ENCODE peak calls at places on chromosomes 12 and 14, in five cellular contexts. R, G, F, O and M are unnamed samples.

GRCh38 chr14:63616015-63616414 is 25.7 kb downstream of the WDR89 start:
- DNase-seq in G (no peak), O (no peak), R (no peak), F (no peak), M (no peak)

GRCh38 chr14:94536836-94537235 is 24.4 kb upstream of the SERPINA4 start:
- DNase-seq in F (no peak), O (no peak), G (no peak), R (peak), M (no peak)

GRCh38 chr12:47819902-47820630 is at the start of gene HDAC7:
- DNase-seq in G (peak), O (no peak), R (peak), F (peak), M (peak)

GRCh38 chr14:29242755-29243340 is 476.3 kb downstream of the FOXG1 start:
- DNase-seq in O (peak), F (no peak), G (no peak), R (no peak), M (no peak)

GRCh38 chr12:121533391-121534090 is 47.3 kb downstream of the KDM2B start:
- DNase-seq in R (no peak), O (no peak), F (no peak), G (no peak), M (no peak)

GRCh38 chr14:95204705-95205104 is 47.4 kb upstream of the DICER1 start:
- DNase-seq in R (no peak), F (no peak), G (no peak), O (no peak), M (no peak)

GRCh38 chr12:85642810-85643209 is 193.4 kb downstream of the RASSF9 start:
- DNase-seq in O (no peak), G (no peak), F (no peak), R (peak), M (no peak)

GRCh38 chr14:75430526-75430925 is 2.7 kb downstream of the JDP2 start:
- DNase-seq in G (no peak), F (no peak), O (no peak), R (no peak), M (no peak)

GRCh38 chr12:30178948-30179347 is 395.2 kb upstream of the TMTC1 start:
- DNase-seq in F (no peak), O (peak), G (no peak), R (no peak), M (no peak)

GRCh38 chr14:35361141-35361480 is 43.4 kb downstream of the NFKBIA start:
- DNase-seq in R (no peak), O (no peak), F (no peak), G (no peak), M (no peak)

GRCh38 chr12:74836567-74836966 is 298.9 kb downstream of the ATXN7L3B start:
- DNase-seq in R (no peak), F (no peak), G (no peak), O (no peak), M (no peak)

GRCh38 chr12:62138527-62138926 is 121.7 kb upstream of the USP15 start:
- DNase-seq in O (no peak), G (no peak), R (no peak), F (no peak), M (no peak)

GRCh38 chr14:74945852-74946658 is 9.3 kb downstream of the PGF start:
- DNase-seq in O (no peak), R (peak), F (peak), G (peak), M (peak)

GRCh38 chr14:60311417-60311816 is 62.4 kb downstream of the PPM1A start:
- DNase-seq in R (no peak), O (no peak), F (no peak), G (no peak), M (no peak)

GRCh38 chr12:90574676-90575075 is 380.3 kb downstream of the CCER1 start:
- DNase-seq in O (no peak), F (no peak), R (no peak), G (no peak), M (no peak)

GRCh38 chr12:119088917-119089667 is 89.6 kb upstream of the HSPB8 start:
- DNase-seq in G (no peak), O (no peak), F (no peak), R (peak), M (no peak)

GRCh38 chr12:9740109-9740750 is 7.3 kb upstream of the CLECL1 start:
- DNase-seq in R (no peak), G (peak), F (no peak), O (no peak), M (peak)

DNA sequence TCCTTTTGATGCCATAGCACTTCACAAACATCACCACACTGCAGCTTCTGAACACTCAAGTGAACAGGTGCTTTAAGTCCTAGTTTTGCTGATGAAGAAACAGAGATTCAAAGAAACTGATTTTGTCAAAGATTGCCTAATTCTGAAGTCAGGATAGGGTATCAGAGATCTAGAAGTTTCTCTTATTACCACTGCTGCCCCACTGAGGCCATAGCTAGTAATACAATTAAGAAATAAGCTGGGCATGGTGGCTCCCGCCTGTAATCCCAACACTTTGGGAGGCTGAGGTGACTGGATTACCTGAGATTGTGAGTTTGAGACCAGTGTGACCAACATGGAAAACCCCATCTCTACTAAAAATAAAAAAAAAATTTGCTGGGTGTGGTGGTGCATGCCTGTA is 458.3 kb upstream of the SEL1L start:
- DNase-seq in F (no peak), O (no peak), G (peak), R (no peak), M (no peak)
- TF ChIP-seq CTCF in F (no peak), O (peak), G (peak), R (peak), M (peak)

DNA sequence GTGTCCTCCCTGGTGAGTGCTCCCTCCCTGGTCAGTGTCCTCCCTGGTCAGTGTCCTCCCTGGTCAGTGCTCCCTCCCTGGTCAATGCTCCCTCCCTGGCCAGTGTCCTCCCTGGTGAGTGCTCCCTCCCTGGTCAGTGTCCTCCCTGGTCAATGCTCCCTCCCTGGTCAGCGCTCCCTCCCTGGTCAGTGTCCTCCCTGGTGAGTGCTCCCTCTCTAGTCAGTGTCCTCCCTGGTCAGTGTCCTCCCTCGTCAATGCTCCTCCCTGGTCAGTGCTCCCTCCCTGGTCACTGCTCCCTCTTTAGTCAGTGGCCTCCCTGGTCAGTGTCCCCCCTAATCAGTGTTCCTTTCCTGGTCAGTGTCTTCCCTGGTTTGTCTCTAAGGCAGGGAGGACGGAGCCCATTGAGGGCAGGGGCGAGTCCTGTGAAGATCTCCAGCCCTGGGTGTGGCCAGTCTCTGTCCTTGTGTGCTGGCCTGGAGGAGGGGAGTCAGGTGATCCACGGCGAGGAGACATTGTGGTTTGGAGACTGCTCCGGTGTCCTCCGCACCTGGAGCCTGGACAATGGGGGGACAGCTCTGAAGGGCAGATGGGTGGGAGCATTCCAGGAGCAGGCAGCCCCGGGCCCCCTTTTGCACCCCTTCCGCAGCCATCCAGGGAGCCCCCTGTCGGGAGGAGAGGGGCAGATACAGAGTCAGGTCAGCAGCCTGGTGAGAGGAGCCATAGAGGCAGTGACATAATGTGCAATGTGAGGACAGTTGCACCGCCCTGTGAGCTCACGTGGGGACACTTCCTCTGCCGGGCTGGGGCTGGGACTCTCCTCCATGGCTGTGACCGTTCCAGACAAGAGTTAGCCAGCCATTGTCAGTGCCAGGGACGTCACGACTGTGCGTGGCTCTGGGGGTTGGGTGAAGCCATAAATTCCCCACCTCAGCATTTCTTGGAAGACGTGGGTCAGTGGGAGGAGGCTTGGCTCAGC is 93.4 kb downstream of the ADGRD1 start:
- DNase-seq in G (peak), O (no peak), F (peak), R (no peak), M (no peak)
- TF ChIP-seq CTCF in G (no peak), O (no peak), F (no peak), R (no peak), M (no peak)

DNA sequence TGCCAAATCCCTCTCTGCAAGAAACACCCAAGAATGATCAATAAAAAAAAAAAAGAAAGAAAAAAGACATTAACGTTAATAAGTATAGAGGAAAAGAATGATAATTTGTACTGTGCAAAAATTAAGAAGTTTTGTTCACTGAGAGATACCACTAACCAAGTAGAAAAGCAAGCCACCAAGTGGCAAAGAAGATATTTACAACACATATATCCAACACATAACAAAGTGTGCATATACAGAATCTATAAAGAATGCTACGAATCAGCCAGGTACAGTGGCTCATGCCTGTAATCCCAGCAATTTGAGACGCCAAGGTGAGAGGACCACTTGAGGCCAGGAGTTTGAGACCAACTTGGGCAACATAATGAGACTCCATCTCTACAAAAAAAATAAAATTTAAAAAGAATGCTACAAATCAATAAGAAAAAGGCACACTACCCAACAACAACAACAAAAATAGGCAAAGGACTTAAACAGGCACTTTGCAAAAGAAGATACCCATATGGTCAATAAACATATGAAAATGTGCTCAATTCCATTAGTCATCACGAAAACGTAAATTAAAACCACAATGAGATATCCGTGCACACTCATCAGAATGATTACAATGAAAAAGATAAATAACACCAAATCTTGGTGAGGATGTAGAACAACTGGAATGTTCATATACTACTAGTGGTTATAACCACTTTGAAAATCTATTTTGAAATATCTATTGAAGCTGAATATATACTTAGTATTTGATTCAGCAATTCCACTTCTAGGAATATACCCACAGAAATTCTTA is 19.8 kb downstream of the GALNT4 start:
- DNase-seq in R (no peak), G (no peak), F (no peak), O (no peak), M (no peak)
- TF ChIP-seq CTCF in R (peak), G (no peak), F (no peak), O (peak), M (no peak)

GRCh38 chr12:51269174-51270066 is 795 bp downstream of the SMAGP start:
- DNase-seq in F (peak), G (peak), O (no peak), R (peak), M (peak)
- TF ChIP-seq CTCF in F (peak), G (peak), O (peak), R (peak), M (peak)

GRCh38 chr12:23049180-23049579 is 424.2 kb downstream of the ETNK1 start:
- DNase-seq in G (no peak), R (no peak), F (no peak), O (no peak), M (peak)

GRCh38 chr12:23060161-23060560 is 435.2 kb downstream of the ETNK1 start:
- DNase-seq in G (no peak), F (no peak), O (no peak), R (no peak), M (no peak)

GRCh38 chr12:23057571-23057970 is 432.6 kb downstream of the ETNK1 start:
- DNase-seq in O (no peak), R (no peak), F (no peak), G (no peak), M (no peak)

DNA sequence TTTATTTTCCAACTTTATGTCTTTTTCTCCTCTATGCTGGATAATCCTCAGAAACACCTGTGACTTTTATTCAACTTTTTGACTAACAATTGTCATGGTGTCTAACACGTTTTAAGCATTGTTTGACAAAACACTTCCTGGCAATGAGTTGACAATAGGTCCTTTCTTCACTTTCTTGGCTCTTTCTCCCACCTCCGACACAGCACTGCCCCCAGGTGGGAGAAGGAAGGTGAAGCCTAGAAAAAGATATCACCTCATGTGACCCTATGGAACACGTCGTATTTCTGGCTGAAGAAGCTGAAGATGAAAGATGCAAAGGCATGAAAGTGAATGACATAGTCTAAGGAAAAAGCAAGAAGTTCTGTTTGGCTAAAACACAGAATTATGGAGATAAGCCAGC is 430.0 kb downstream of the ETNK1 start:
- DNase-seq in R (peak), F (no peak), O (no peak), G (peak), M (no peak)
- TF ChIP-seq CTCF in R (peak), F (peak), O (peak), G (no peak), M (no peak)

GRCh38 chr14:22494486-22495135 is 94.4 kb downstream of the DAD1 start:
- DNase-seq in G (no peak), R (no peak), F (no peak), O (no peak), M (no peak)
- TF ChIP-seq CTCF in G (no peak), R (peak), F (no peak), O (peak), M (no peak)

GRCh38 chr14:58278177-58278576 is 20.2 kb upstream of the ARID4A start:
- DNase-seq in G (no peak), O (no peak), F (no peak), R (no peak), M (no peak)

GRCh38 chr14:58275527-58276190 is 22.7 kb upstream of the ARID4A start:
- DNase-seq in R (no peak), F (no peak), G (no peak), O (no peak), M (no peak)

GRCh38 chr14:58280954-58281787 is 17.2 kb upstream of the ARID4A start:
- DNase-seq in O (peak), G (peak), R (no peak), F (peak), M (peak)

GRCh38 chr14:58272589-58273372 is 25.6 kb upstream of the ARID4A start:
- DNase-seq in F (peak), R (no peak), G (no peak), O (no peak), M (no peak)

DNA sequence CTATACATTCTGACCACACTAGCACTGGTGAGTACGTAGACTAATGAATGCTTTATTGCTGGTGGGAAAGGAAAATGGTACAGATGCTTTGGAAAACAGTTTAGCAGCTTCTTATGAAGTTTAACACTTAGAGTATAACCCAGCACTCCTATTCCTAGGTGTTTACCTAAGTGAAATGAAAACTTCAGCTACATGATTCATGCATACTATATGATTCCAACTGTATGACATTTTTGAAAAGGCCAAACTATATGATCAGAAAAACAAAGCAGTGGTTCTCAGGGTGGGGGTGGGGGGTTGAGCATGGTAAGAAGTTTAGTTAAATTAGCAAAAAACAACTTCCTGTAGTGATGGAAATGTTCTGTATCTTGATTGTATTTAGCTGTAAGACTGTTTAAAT is 22.1 kb upstream of the ARID4A start:
- DNase-seq in O (no peak), F (no peak), G (no peak), R (no peak), M (no peak)
- TF ChIP-seq CTCF in O (no peak), F (no peak), G (no peak), R (no peak), M (no peak)